ENCODE peak calls at places on chromosomes 5 and 9, in nine cellular contexts. P, I, B, E, N, F, M, Z and X are unnamed samples.

GRCh38 chr5:55933377-55934116 is 61.2 kb downstream of the IL6ST start:
- DNase-seq in P (no peak), I (no peak), B (no peak), E (no peak), N (no peak), F (no peak), M (no peak), Z (no peak), X (no peak)

GRCh38 chr9:92759446-92759845 is 5.2 kb downstream of the BICD2 start:
- DNase-seq in P (no peak), I (no peak), B (no peak), E (no peak), N (no peak), F (no peak), M (no peak), Z (no peak), X (no peak)

GRCh38 chr9:27701029-27701428 is 127.7 kb upstream of the C9orf72 start:
- DNase-seq in P (no peak), I (no peak), B (no peak), E (no peak), N (no peak), F (no peak), M (no peak), Z (no peak), X (no peak)

GRCh38 chr5:72456391-72457060 is 50.7 kb downstream of the ZNF366 start:
- DNase-seq in P (no peak), I (no peak), B (no peak), E (no peak), N (no peak), F (no peak), M (no peak), Z (no peak), X (no peak)

GRCh38 chr5:136028782-136029742 is at the start of gene TGFBI:
- DNase-seq in P (peak; percentile 80), I (peak; percentile 88), B (no peak), E (no peak), N (no peak), F (no peak), M (no peak), Z (no peak), X (peak; percentile 42)

GRCh38 chr9:128819716-128820664 is 1.7 kb downstream of the ENDOG start:
- DNase-seq in P (no peak), I (peak; percentile 91), B (no peak), E (no peak), N (no peak), F (no peak), M (no peak), Z (no peak), X (peak; percentile 51)

GRCh38 chr9:127706836-127707241 is at the start of gene CFAP157:
- DNase-seq in P (peak; percentile 36), I (no peak), B (no peak), E (no peak), N (no peak), F (no peak), M (peak; percentile 22), Z (no peak), X (no peak)

GRCh38 chr5:138544171-138545134 is 1.4 kb upstream of the ETF1 start:
- DNase-seq in P (peak; percentile 53), I (peak; percentile 75), B (no peak), E (peak; percentile 42), N (no peak), F (no peak), M (peak; percentile 63), Z (no peak), X (peak; percentile 25)

GRCh38 chr9:94801685-94802084 is 75.2 kb downstream of the AOPEP start:
- DNase-seq in P (peak; percentile 60), I (no peak), B (no peak), E (no peak), N (no peak), F (no peak), M (peak; percentile 71), Z (no peak), X (no peak)

GRCh38 chr5:113017891-113018635 is 41.5 kb downstream of the DCP2 start:
- DNase-seq in P (peak; percentile 27), I (no peak), B (no peak), E (no peak), N (no peak), F (no peak), M (peak; percentile 33), Z (no peak), X (peak; percentile 51)

GRCh38 chr5:155616779-155617392 is 603.3 kb downstream of the KIF4B start:
- DNase-seq in P (peak; percentile 37), I (no peak), B (no peak), E (peak; percentile 43), N (peak; percentile 14), F (no peak), M (no peak), Z (no peak), X (no peak)

GRCh38 chr9:113999256-114000062 is 78.6 kb downstream of the AMBP start:
- DNase-seq in P (no peak), I (no peak), B (no peak), E (no peak), N (no peak), F (no peak), M (no peak), Z (no peak), X (no peak)

GRCh38 chr9:10252174-10252573 is 360.6 kb downstream of the PTPRD start:
- DNase-seq in P (peak; percentile 46), I (no peak), B (no peak), E (no peak), N (no peak), F (no peak), M (peak; percentile 50), Z (no peak), X (no peak)

GRCh38 chr9:134631881-134632280 is 9.7 kb upstream of the COL5A1 start:
- DNase-seq in P (no peak), I (no peak), B (no peak), E (no peak), N (no peak), F (no peak), M (no peak), Z (no peak), X (no peak)

GRCh38 chr9:109139851-109140250 is 20.1 kb upstream of the TMEM245 start:
- DNase-seq in P (peak; percentile 71), I (no peak), B (no peak), E (no peak), N (no peak), F (no peak), M (peak; percentile 59), Z (no peak), X (no peak)

GRCh38 chr5:31364881-31365636 is 166.8 kb downstream of the DROSHA start:
- DNase-seq in P (no peak), I (no peak), B (no peak), E (no peak), N (no peak), F (no peak), M (peak; percentile 10), Z (no peak), X (peak; percentile 9)

GRCh38 chr5:67395790-67396418 is 199.3 kb upstream of the CD180 start:
- DNase-seq in P (no peak), I (no peak), B (no peak), E (peak; percentile 76), N (no peak), F (no peak), M (no peak), Z (no peak), X (no peak)

GRCh38 chr5:124661317-124662141 is 84.9 kb downstream of the ZNF608 start:
- DNase-seq in P (peak; percentile 85), I (no peak), B (no peak), E (peak; percentile 86), N (no peak), F (no peak), M (peak; percentile 90), Z (peak; percentile 74), X (peak; percentile 67)

GRCh38 chr5:179268966-179269693 is 76.1 kb downstream of the ADAMTS2 start:
- DNase-seq in P (no peak), I (no peak), B (no peak), E (no peak), N (no peak), F (no peak), M (no peak), Z (no peak), X (no peak)

GRCh38 chr9:115109486-115109885 is 8.5 kb downstream of the TNC start:
- DNase-seq in P (peak; percentile 65), I (no peak), B (no peak), E (no peak), N (no peak), F (no peak), M (peak; percentile 62), Z (no peak), X (peak; percentile 54)

GRCh38 chr5:14263700-14264099 is 120.6 kb downstream of the TRIO start:
- DNase-seq in P (peak; percentile 87), I (no peak), B (no peak), E (no peak), N (no peak), F (no peak), M (peak; percentile 85), Z (no peak), X (no peak)

GRCh38 chr9:88425538-88425950 is 37.3 kb downstream of the SPIN1 start:
- DNase-seq in P (peak; percentile 17), I (no peak), B (no peak), E (peak; percentile 11), N (no peak), F (no peak), M (peak; percentile 5), Z (no peak), X (peak; percentile 4)

GRCh38 chr9:86968258-86968920 is 21.1 kb upstream of the GAS1 start:
- DNase-seq in P (peak; percentile 54), I (no peak), B (no peak), E (no peak), N (no peak), F (no peak), M (no peak), Z (no peak), X (no peak)

GRCh38 chr9:137222190-137223077 is at the start of gene RNF208:
- DNase-seq in P (no peak), I (no peak), B (no peak), E (no peak), N (no peak), F (no peak), M (no peak), Z (no peak), X (no peak)

GRCh38 chr5:73393606-73394489 is 54.7 kb downstream of the FOXD1 start:
- DNase-seq in P (no peak), I (no peak), B (no peak), E (no peak), N (no peak), F (no peak), M (no peak), Z (peak; percentile 83), X (peak; percentile 22)

GRCh38 chr5:162410365-162410764 is 342.8 kb downstream of the GABRG2 start:
- DNase-seq in P (no peak), I (no peak), B (no peak), E (no peak), N (no peak), F (no peak), M (no peak), Z (no peak), X (no peak)

GRCh38 chr9:89701221-89701798 is 96.5 kb downstream of the GADD45G start:
- DNase-seq in P (no peak), I (no peak), B (peak; percentile 19), E (peak; percentile 17), N (peak; percentile 11), F (no peak), M (no peak), Z (no peak), X (no peak)

GRCh38 chr9:137339045-137339444 is 37.0 kb upstream of the NRARP start:
- DNase-seq in P (no peak), I (no peak), B (no peak), E (no peak), N (no peak), F (no peak), M (no peak), Z (no peak), X (no peak)

GRCh38 chr5:93305984-93306383 is 275.0 kb downstream of the NR2F1-AS1 start:
- DNase-seq in P (peak; percentile 40), I (no peak), B (no peak), E (no peak), N (no peak), F (no peak), M (peak; percentile 8), Z (no peak), X (peak; percentile 86)

GRCh38 chr9:92378825-92379535 is 25.4 kb downstream of the OGN start:
- DNase-seq in P (peak; percentile 54), I (no peak), B (no peak), E (no peak), N (no peak), F (no peak), M (peak; percentile 39), Z (no peak), X (no peak)

GRCh38 chr5:139914218-139914807 is 118.7 kb downstream of the PSD2 start:
- DNase-seq in P (peak; percentile 86), I (peak; percentile 6), B (no peak), E (no peak), N (no peak), F (no peak), M (peak; percentile 90), Z (no peak), X (no peak)